ENCODE peak calls at places on chromosomes 11 and 22, in seven cellular contexts. One of them, this sample, is unnamed.

GRCh38 chr22:22908941-22909604 is 21.5 kb downstream of the IGLL5 start:
- DNase-seq in neural crest cell: no peak
- DNase-seq in foreskin fibroblast: no peak
- DNase-seq in GM10248: no peak
- DNase-seq in stomach: no peak
- DNase-seq in A549: no peak
- DNase-seq in prostate gland: no peak
- DNase-seq in this sample: no peak

GRCh38 chr11:17915500-17916143 is 97.2 kb downstream of the SERGEF start:
- DNase-seq in prostate gland: no peak
- DNase-seq in stomach: no peak
- DNase-seq in neural crest cell: no peak
- DNase-seq in GM10248: no peak
- DNase-seq in A549: no peak
- DNase-seq in foreskin fibroblast: no peak
- DNase-seq in this sample: peak; percentile 16

GRCh38 chr11:714436-714835 is 8.4 kb downstream of the EPS8L2 start:
- DNase-seq in GM10248: no peak
- DNase-seq in A549: no peak
- DNase-seq in foreskin fibroblast: no peak
- DNase-seq in stomach: no peak
- DNase-seq in prostate gland: no peak
- DNase-seq in neural crest cell: no peak
- DNase-seq in this sample: no peak

GRCh38 chr22:23700706-23701105 is 9.9 kb downstream of the RGL4 start:
- DNase-seq in GM10248: no peak
- DNase-seq in foreskin fibroblast: peak; percentile 24
- DNase-seq in prostate gland: no peak
- DNase-seq in neural crest cell: no peak
- DNase-seq in stomach: no peak
- DNase-seq in A549: no peak
- DNase-seq in this sample: no peak

GRCh38 chr11:11977206-11977938 is 31.1 kb downstream of the DKK3 start:
- DNase-seq in foreskin fibroblast: peak; percentile 95
- DNase-seq in GM10248: no peak
- DNase-seq in stomach: peak; percentile 74
- DNase-seq in neural crest cell: no peak
- DNase-seq in A549: peak; percentile 71
- DNase-seq in prostate gland: peak; percentile 29
- DNase-seq in this sample: no peak

GRCh38 chr11:31815743-31816466 is 4.8 kb upstream of the PAX6 start:
- DNase-seq in foreskin fibroblast: no peak
- DNase-seq in prostate gland: no peak
- DNase-seq in stomach: no peak
- DNase-seq in neural crest cell: peak; percentile 10
- DNase-seq in GM10248: peak; percentile 22
- DNase-seq in A549: no peak
- DNase-seq in this sample: no peak

GRCh38 chr11:134229131-134229790 is 4.8 kb downstream of the VPS26B start:
- DNase-seq in neural crest cell: no peak
- DNase-seq in GM10248: no peak
- DNase-seq in stomach: no peak
- DNase-seq in foreskin fibroblast: peak; percentile 68
- DNase-seq in prostate gland: no peak
- DNase-seq in A549: no peak
- DNase-seq in this sample: no peak

GRCh38 chr22:50641696-50642607 is 14.0 kb upstream of the ARSA start:
- DNase-seq in GM10248: no peak
- DNase-seq in neural crest cell: peak; percentile 65
- DNase-seq in prostate gland: no peak
- DNase-seq in stomach: no peak
- DNase-seq in foreskin fibroblast: peak; percentile 60
- DNase-seq in A549: no peak
- DNase-seq in this sample: peak; percentile 20

GRCh38 chr22:22166941-22167713 is 77.5 kb upstream of the VPREB1 start:
- DNase-seq in prostate gland: no peak
- DNase-seq in GM10248: no peak
- DNase-seq in neural crest cell: no peak
- DNase-seq in A549: no peak
- DNase-seq in stomach: no peak
- DNase-seq in foreskin fibroblast: no peak
- DNase-seq in this sample: no peak

GRCh38 chr11:128240546-128240945 is 346.8 kb downstream of the ETS1 start:
- DNase-seq in foreskin fibroblast: peak; percentile 8
- DNase-seq in A549: no peak
- DNase-seq in prostate gland: no peak
- DNase-seq in neural crest cell: no peak
- DNase-seq in GM10248: no peak
- DNase-seq in stomach: no peak
- DNase-seq in this sample: no peak

GRCh38 chr22:20537325-20537756 is 29.9 kb downstream of the MED15 start:
- DNase-seq in foreskin fibroblast: no peak
- DNase-seq in GM10248: no peak
- DNase-seq in neural crest cell: no peak
- DNase-seq in prostate gland: no peak
- DNase-seq in A549: no peak
- DNase-seq in stomach: no peak
- DNase-seq in this sample: no peak
- TF ChIP-seq CTCF in foreskin fibroblast: no peak
- TF ChIP-seq CTCF in GM10248: no peak
- TF ChIP-seq CTCF in neural crest cell: no peak
- TF ChIP-seq CTCF in prostate gland: no peak
- TF ChIP-seq CTCF in A549: no peak
- TF ChIP-seq CTCF in stomach: no peak
- TF ChIP-seq CTCF in this sample: no peak

GRCh38 chr11:126969865-126970479 is 30.6 kb downstream of the KIRREL3 start:
- DNase-seq in prostate gland: no peak
- DNase-seq in GM10248: no peak
- DNase-seq in foreskin fibroblast: peak; percentile 80
- DNase-seq in stomach: no peak
- DNase-seq in A549: no peak
- DNase-seq in neural crest cell: no peak
- DNase-seq in this sample: no peak
- TF ChIP-seq CTCF in prostate gland: no peak
- TF ChIP-seq CTCF in GM10248: no peak
- TF ChIP-seq CTCF in foreskin fibroblast: peak; percentile 84
- TF ChIP-seq CTCF in stomach: no peak
- TF ChIP-seq CTCF in A549: peak; percentile 31
- TF ChIP-seq CTCF in neural crest cell: peak; percentile 66
- TF ChIP-seq CTCF in this sample: no peak

GRCh38 chr11:65036931-65037330 is 4.1 kb upstream of the SAC3D1 start:
- DNase-seq in stomach: peak; percentile 90
- DNase-seq in prostate gland: peak; percentile 36
- DNase-seq in A549: no peak
- DNase-seq in neural crest cell: no peak
- DNase-seq in GM10248: no peak
- DNase-seq in foreskin fibroblast: no peak
- DNase-seq in this sample: no peak

GRCh38 chr11:65043881-65044501 is 3.0 kb downstream of the SAC3D1 start:
- DNase-seq in A549: no peak
- DNase-seq in stomach: no peak
- DNase-seq in GM10248: no peak
- DNase-seq in foreskin fibroblast: peak; percentile 68
- DNase-seq in prostate gland: no peak
- DNase-seq in neural crest cell: no peak
- DNase-seq in this sample: no peak

GRCh38 chr11:65042899-65043298 is 1.9 kb downstream of the SAC3D1 start:
- DNase-seq in prostate gland: no peak
- DNase-seq in A549: no peak
- DNase-seq in foreskin fibroblast: no peak
- DNase-seq in stomach: no peak
- DNase-seq in GM10248: no peak
- DNase-seq in neural crest cell: no peak
- DNase-seq in this sample: no peak

GRCh38 chr11:65041206-65042035 is at the start of gene SAC3D1:
- DNase-seq in prostate gland: no peak
- DNase-seq in neural crest cell: no peak
- DNase-seq in GM10248: peak; percentile 76
- DNase-seq in A549: peak; percentile 55
- DNase-seq in stomach: peak; percentile 67
- DNase-seq in foreskin fibroblast: peak; percentile 79
- DNase-seq in this sample: peak; percentile 25

GRCh38 chr11:65040520-65041205 is 347 bp upstream of the SAC3D1 start:
- DNase-seq in neural crest cell: peak; percentile 81
- DNase-seq in A549: peak; percentile 98
- DNase-seq in stomach: peak; percentile 88
- DNase-seq in prostate gland: peak; percentile 86
- DNase-seq in GM10248: peak; percentile 96
- DNase-seq in foreskin fibroblast: peak; percentile 97
- DNase-seq in this sample: peak; percentile 95
- TF ChIP-seq CTCF in neural crest cell: no peak
- TF ChIP-seq CTCF in A549: no peak
- TF ChIP-seq CTCF in stomach: no peak
- TF ChIP-seq CTCF in prostate gland: peak; percentile 6
- TF ChIP-seq CTCF in GM10248: no peak
- TF ChIP-seq CTCF in foreskin fibroblast: no peak
- TF ChIP-seq CTCF in this sample: no peak

DNA sequence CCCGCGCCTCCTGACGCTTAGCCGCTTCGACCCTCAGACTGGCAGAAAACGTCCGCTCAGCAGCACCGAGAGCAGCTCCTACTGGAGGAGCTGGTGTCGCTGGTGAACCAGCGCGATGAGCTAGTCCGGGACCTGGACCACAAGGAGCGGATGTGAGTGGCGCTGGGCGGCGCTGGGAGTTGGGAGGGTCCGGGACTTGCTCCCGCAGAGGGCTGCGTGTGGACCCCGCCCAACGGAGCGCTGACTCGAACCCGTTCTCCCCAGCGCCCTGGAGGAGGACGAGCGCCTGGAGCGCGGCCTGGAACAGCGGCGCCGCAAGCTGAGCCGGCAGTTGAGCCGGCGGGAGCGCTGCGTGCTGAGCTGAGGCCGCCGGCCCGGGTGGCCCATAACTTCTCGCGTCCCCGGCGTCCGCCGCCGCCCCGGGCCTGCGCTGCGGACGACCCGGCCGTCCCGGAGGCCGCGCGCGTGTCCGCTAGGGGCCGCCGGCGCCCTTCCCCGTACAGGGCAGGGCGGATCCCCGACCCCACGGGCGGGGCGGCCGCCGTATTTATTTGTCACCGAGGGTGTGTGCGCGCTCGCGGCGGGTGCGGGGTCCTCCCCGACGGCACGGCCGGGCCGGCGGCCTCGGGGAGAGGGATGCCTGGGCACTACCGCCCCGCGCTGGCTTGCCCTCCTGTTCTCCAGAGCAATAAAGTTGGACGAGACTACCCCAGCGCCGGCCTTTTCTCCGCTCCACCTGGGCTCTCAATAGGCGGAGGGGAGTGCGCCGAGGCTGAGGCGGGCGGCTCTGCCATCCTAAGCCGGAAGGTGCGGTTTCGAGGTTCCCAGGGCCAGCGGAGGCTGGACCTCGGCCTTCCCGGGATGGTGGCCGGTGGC is 3.4 kb downstream of the KCNK7 start:
- DNase-seq in foreskin fibroblast: peak; percentile 56
- DNase-seq in neural crest cell: no peak
- DNase-seq in prostate gland: no peak
- DNase-seq in stomach: peak; percentile 52
- DNase-seq in GM10248: no peak
- DNase-seq in A549: no peak
- DNase-seq in this sample: no peak
- TF ChIP-seq CTCF in foreskin fibroblast: no peak
- TF ChIP-seq CTCF in neural crest cell: peak; percentile 49
- TF ChIP-seq CTCF in prostate gland: peak; percentile 23
- TF ChIP-seq CTCF in stomach: no peak
- TF ChIP-seq CTCF in GM10248: no peak
- TF ChIP-seq CTCF in A549: no peak
- TF ChIP-seq CTCF in this sample: no peak

GRCh38 chr11:92886243-92886905 is 83.1 kb upstream of the MTNR1B start:
- DNase-seq in GM10248: peak; percentile 53
- DNase-seq in A549: peak; percentile 38
- DNase-seq in foreskin fibroblast: peak; percentile 27
- DNase-seq in prostate gland: peak; percentile 67
- DNase-seq in stomach: no peak
- DNase-seq in neural crest cell: peak; percentile 55
- DNase-seq in this sample: peak; percentile 38
- TF ChIP-seq CTCF in GM10248: peak; percentile 59
- TF ChIP-seq CTCF in A549: peak; percentile 70
- TF ChIP-seq CTCF in foreskin fibroblast: peak; percentile 50
- TF ChIP-seq CTCF in prostate gland: peak; percentile 70
- TF ChIP-seq CTCF in stomach: peak; percentile 64
- TF ChIP-seq CTCF in neural crest cell: peak; percentile 89
- TF ChIP-seq CTCF in this sample: no peak

DNA sequence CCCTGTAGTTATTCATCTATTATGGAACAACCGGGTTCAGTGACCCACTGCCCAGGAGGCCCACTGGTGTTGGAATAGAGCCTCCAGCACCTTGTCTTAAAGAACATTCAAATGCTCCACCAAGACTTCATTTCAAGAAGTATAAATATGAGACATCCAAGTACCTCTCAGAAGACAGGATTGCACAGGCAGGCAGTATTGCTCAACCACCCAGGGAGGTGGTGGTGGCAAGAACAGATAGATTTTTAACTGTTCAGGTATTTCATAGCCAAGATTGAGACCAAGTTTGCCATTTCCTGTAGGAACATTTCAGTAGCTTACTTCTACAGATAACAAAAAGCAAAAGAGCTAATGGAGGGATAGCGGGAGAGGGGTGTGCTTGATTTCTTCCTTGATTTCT is 78.7 kb downstream of the COMMD9 start:
- DNase-seq in GM10248: no peak
- DNase-seq in prostate gland: no peak
- DNase-seq in stomach: no peak
- DNase-seq in foreskin fibroblast: peak; percentile 38
- DNase-seq in A549: no peak
- DNase-seq in neural crest cell: no peak
- DNase-seq in this sample: no peak
- TF ChIP-seq CTCF in GM10248: no peak
- TF ChIP-seq CTCF in prostate gland: no peak
- TF ChIP-seq CTCF in stomach: no peak
- TF ChIP-seq CTCF in foreskin fibroblast: no peak
- TF ChIP-seq CTCF in A549: no peak
- TF ChIP-seq CTCF in neural crest cell: no peak
- TF ChIP-seq CTCF in this sample: no peak

GRCh38 chr11:19814421-19814820 is 101.8 kb downstream of the NAV2 start:
- DNase-seq in stomach: no peak
- DNase-seq in neural crest cell: no peak
- DNase-seq in foreskin fibroblast: no peak
- DNase-seq in prostate gland: no peak
- DNase-seq in A549: no peak
- DNase-seq in GM10248: no peak
- DNase-seq in this sample: no peak
- TF ChIP-seq CTCF in stomach: no peak
- TF ChIP-seq CTCF in neural crest cell: no peak
- TF ChIP-seq CTCF in foreskin fibroblast: no peak
- TF ChIP-seq CTCF in prostate gland: no peak
- TF ChIP-seq CTCF in A549: no peak
- TF ChIP-seq CTCF in GM10248: no peak
- TF ChIP-seq CTCF in this sample: no peak

This sample was measured in activated CD8-positive, alpha-beta T cell treated with anti-CD3 and anti-CD28 coated beads for 36 hours.